ENCODE peak calls at places on chromosomes 2 and 18, in six cellular contexts. E, P, D, N, F and A are unnamed samples.

GRCh38 chr18:57802869-57803118 is 321 bp downstream of the ATP8B1 start:
- DNase-seq in N (no peak), P (no peak), D (no peak), F (no peak), E (no peak), A (no peak)

GRCh38 chr2:7020939-7021470 is 103.8 kb downstream of the RNF144A start:
- DNase-seq in P (no peak), E (no peak), F (no peak), N (no peak), D (no peak), A (no peak)

GRCh38 chr2:85750509-85751299 is 3.1 kb upstream of the ATOH8 start:
- DNase-seq in D (no peak), F (peak), P (no peak), N (peak), E (peak), A (peak)

GRCh38 chr18:59748628-59749360 is 51.6 kb upstream of the CCBE1 start:
- DNase-seq in P (no peak), D (no peak), F (no peak), E (no peak), N (no peak), A (no peak)

GRCh38 chr2:136305517-136306192 is 187.7 kb upstream of the CXCR4 start:
- DNase-seq in D (peak), N (no peak), F (no peak), P (peak), E (no peak), A (peak)

GRCh38 chr2:42722328-42723190 is 41.4 kb downstream of the OXER1 start:
- DNase-seq in D (peak), P (no peak), F (no peak), E (peak), N (no peak), A (no peak)

GRCh38 chr2:217338306-217338916 is 478.5 kb upstream of the TNP1 start:
- DNase-seq in D (no peak), F (peak), E (no peak), P (no peak), N (no peak), A (no peak)

GRCh38 chr2:120805011-120805410 is 69.3 kb downstream of the GLI2 start:
- DNase-seq in F (no peak), E (no peak), D (no peak), P (no peak), N (no peak), A (no peak)

GRCh38 chr18:66077066-66077465 is 326.3 kb downstream of the CDH7 start:
- DNase-seq in E (no peak), D (no peak), P (no peak), N (no peak), F (no peak), A (no peak)

GRCh38 chr2:173715483-173715882 is 249.7 kb downstream of the SP3 start:
- DNase-seq in P (no peak), D (no peak), F (no peak), E (no peak), N (no peak), A (no peak)

GRCh38 chr2:112187805-112188596 is 49.8 kb downstream of the FBLN7 start:
- DNase-seq in D (no peak), N (no peak), E (no peak), F (no peak), P (peak), A (peak)